ENCODE peak calls at places on chromosome 17, in eight cellular contexts. S is A673; R is OCI-LY7; O is psoas muscle; J is mesenchymal stem cell; W is hepatocyte; B is CD8-positive, alpha-beta memory T cell; K is left lung. D is an unnamed sample. For H3K4me1, the result is how much of the 10 kb centered on the place peaks cover.

GRCh38 chr17:1714980-1715802 is 5.0 kb upstream of the TLCD2 start:
- DNase-seq in S (peak), R (no peak), O (peak), J (peak), W (peak), B (no peak), K (peak), D (peak)

GRCh38 chr17:39761861-39762496 is 24.2 kb downstream of the GRB7 start:
- DNase-seq in S (no peak), R (no peak), O (no peak), J (no peak), W (no peak), B (no peak), K (no peak), D (no peak)

GRCh38 chr17:13014801-13015200 is 3.0 kb downstream of the ELAC2 start:
- DNase-seq in S (no peak), R (no peak), O (no peak), J (no peak), W (no peak), B (no peak), K (no peak), D (no peak)

GRCh38 chr17:70353408-70354092 is 184.2 kb downstream of the KCNJ2 start:
- DNase-seq in S (no peak), R (no peak), O (no peak), J (no peak), W (no peak), B (no peak), K (no peak), D (no peak)

GRCh38 chr17:46192484-46193245 is 564 bp downstream of the KANSL1 start:
- DNase-seq in S (peak), R (peak), O (peak), J (peak), W (peak), B (peak), K (peak), D (peak)

GRCh38 chr17:45775576-45776011 is 8.5 kb upstream of the CRHR1 start:
- DNase-seq in S (no peak), R (no peak), O (peak), J (no peak), W (no peak), B (no peak), K (no peak), D (peak)

GRCh38 chr17:46950615-46950996 is 27.6 kb downstream of the GOSR2 start:
- DNase-seq in S (no peak), R (no peak), O (no peak), J (no peak), W (no peak), B (no peak), K (no peak), D (no peak)

GRCh38 chr17:82775033-82775823 is 23.4 kb downstream of the TBCD start:
- DNase-seq in S (peak), R (peak), O (peak), J (peak), W (peak), B (peak), K (peak), D (peak)

GRCh38 chr17:82664276-82664575 is 16.0 kb upstream of the WDR45B start:
- DNase-seq in S (no peak), R (no peak), O (peak), J (no peak), W (no peak), B (no peak), K (no peak), D (peak)

GRCh38 chr17:76772842-76773521 is 35.1 kb downstream of the MFSD11 start:
- DNase-seq in S (peak), R (peak), O (no peak), J (peak), W (peak), B (peak), K (peak), D (peak)

GRCh38 chr17:71922439-71922838 is 198.4 kb upstream of the SOX9 start:
- DNase-seq in S (no peak), R (no peak), O (no peak), J (peak), W (peak), B (no peak), K (no peak), D (no peak)

GRCh38 chr17:3976675-3977171 is 12.5 kb upstream of the ATP2A3 start:
- DNase-seq in S (no peak), R (no peak), O (peak), J (no peak), W (no peak), B (no peak), K (peak), D (peak)

GRCh38 chr17:4166419-4166818 is 23.4 kb downstream of the CYB5D2 start:
- DNase-seq in S (no peak), R (no peak), O (no peak), J (no peak), W (no peak), B (no peak), K (no peak), D (no peak)

GRCh38 chr17:3015890-3016289 is 47.5 kb downstream of the OR1D5 start:
- DNase-seq in S (no peak), R (no peak), O (no peak), J (no peak), W (no peak), B (no peak), K (no peak), D (no peak)

GRCh38 chr17:40937384-40937819 is at the start of gene KRT23:
- DNase-seq in S (no peak), R (no peak), O (no peak), J (no peak), W (no peak), B (no peak), K (no peak), D (no peak)

GRCh38 chr17:32269377-32269776 is 3.7 kb downstream of the RHBDL3 start:
- DNase-seq in S (no peak), R (no peak), O (no peak), J (no peak), W (no peak), B (no peak), K (no peak), D (no peak)

GRCh38 chr17:63704259-63704576 is 4.3 kb upstream of the LIMD2 start:
- DNase-seq in S (no peak), R (no peak), O (no peak), J (no peak), W (no peak), B (no peak), K (no peak), D (no peak)

GRCh38 chr17:82648761-82649474 is 674 bp upstream of the WDR45B start:
- DNase-seq in S (peak), R (peak), O (peak), J (peak), W (no peak), B (no peak), K (peak), D (peak)

GRCh38 chr17:8359769-8360168 is 16.7 kb downstream of the KRABD2 start:
- DNase-seq in S (peak), R (no peak), O (no peak), J (peak), W (no peak), B (no peak), K (no peak), D (no peak)

GRCh38 chr17:15133143-15133542 is 132.0 kb downstream of the PMP22 start:
- DNase-seq in S (no peak), R (no peak), O (no peak), J (no peak), W (no peak), B (no peak), K (no peak), D (no peak)

GRCh38 chr17:45770632-45771472 is 13.3 kb upstream of the CRHR1 start:
- DNase-seq in S (no peak), R (no peak), O (no peak), J (no peak), W (no peak), B (no peak), K (no peak), D (no peak)

GRCh38 chr17:80724723-80725388 is 180.2 kb downstream of the RPTOR start:
- DNase-seq in S (peak), R (no peak), O (peak), J (peak), W (peak), B (no peak), K (no peak), D (no peak)

GRCh38 chr17:72122336-72122667 is 1.5 kb downstream of the SOX9 start:
- DNase-seq in S (no peak), R (no peak), O (no peak), J (no peak), W (no peak), B (no peak), K (no peak), D (no peak)

GRCh38 chr17:63286254-63286653 is 159.9 kb downstream of the CYB561 start:
- DNase-seq in S (no peak), R (no peak), O (no peak), J (no peak), W (no peak), B (no peak), K (no peak), D (no peak)

GRCh38 chr17:32819035-32819434 is 57.9 kb downstream of the MYO1D start:
- DNase-seq in S (no peak), R (no peak), O (no peak), J (no peak), W (no peak), B (no peak), K (no peak), D (no peak)

GRCh38 chr17:4796550-4796915 is 569 bp downstream of the PSMB6 start:
- DNase-seq in S (peak), R (no peak), O (peak), J (peak), W (peak), B (no peak), K (no peak), D (no peak)

GRCh38 chr17:61444831-61445230 is 7.4 kb upstream of the TBX4 start:
- DNase-seq in S (no peak), R (no peak), O (no peak), J (peak), W (peak), B (no peak), K (no peak), D (no peak)

GRCh38 chr17:82153745-82154375 is 55.8 kb upstream of the FASN start:
- DNase-seq in S (peak), R (peak), O (peak), J (peak), W (peak), B (peak), K (peak), D (peak)

GRCh38 chr17:47687748-47688147 is 6.2 kb upstream of the TBKBP1 start:
- DNase-seq in S (no peak), R (no peak), O (no peak), J (peak), W (no peak), B (no peak), K (no peak), D (no peak)

GRCh38 chr17:75087558-75088453 is at the start of gene SLC16A5:
- DNase-seq in S (peak), R (no peak), O (peak), J (peak), W (peak), B (peak), K (peak), D (peak)

GRCh38 chr17:76872874-76873221 is 4.6 kb downstream of the MGAT5B start:
- DNase-seq in S (no peak), R (no peak), O (no peak), J (no peak), W (no peak), B (no peak), K (no peak), D (no peak)

GRCh38 chr17:68955181-68955841 is at the start of gene ABCA8:
- DNase-seq in S (peak), R (no peak), O (no peak), J (peak), W (no peak), B (no peak), K (no peak), D (no peak)

DNA sequence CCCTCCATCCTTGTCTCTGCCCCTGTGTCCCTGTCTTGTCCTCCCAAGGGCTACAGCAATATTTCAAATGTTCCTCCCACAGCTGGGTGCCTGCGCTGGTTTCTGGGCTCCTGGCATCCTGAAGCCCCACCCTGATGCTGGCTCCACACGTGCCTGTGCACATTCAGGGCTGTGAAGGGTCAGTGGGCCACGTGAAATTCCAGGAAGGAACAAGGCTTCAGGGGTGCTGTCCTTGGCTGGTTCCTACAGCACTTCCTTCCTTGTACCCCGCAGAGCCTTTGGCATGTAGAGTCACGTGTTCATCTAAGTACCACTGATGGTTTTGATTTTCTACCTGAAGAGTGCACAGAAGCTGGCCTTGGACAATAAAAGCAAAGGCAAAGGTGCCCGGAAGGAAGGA is 57.7 kb upstream of the NLK start:
- DNase-seq in S (peak), R (no peak), O (peak), J (no peak), W (no peak), B (no peak), K (no peak), D (no peak)
- H3K4me3 ChIP-seq in S (peak), R (no peak), O (no peak), J (no peak), W (no peak), B (no peak), K (no peak), D (no peak)

DNA sequence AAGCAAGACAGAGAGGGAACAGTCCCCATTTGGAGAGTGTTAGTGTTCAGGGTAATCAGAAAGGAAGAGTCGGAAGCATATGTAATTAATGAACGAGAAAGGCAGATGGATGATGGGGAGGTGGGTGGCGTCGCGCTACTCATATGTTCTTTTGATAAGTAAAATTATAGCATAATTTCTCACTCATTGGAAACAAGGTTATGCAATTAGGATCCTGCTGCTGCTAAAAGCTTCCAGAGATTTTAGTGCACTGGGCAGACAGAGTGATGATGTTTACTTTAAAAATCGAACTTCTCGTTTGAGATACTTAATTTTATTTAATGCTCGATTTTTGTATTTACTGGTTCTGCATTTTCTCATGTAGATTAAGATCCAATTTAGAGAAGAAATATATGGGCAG is 96.2 kb downstream of the PRKCA start:
- DNase-seq in S (no peak), R (no peak), O (no peak), J (no peak), W (no peak), B (no peak), K (no peak), D (no peak)
- H3K4me1 ChIP-seq in S (under half), R (under half), O (under half), J (under half), W (under half), B (half or more), K (under half), D (under half)

GRCh38 chr17:78676415-78677302 is 99.5 kb upstream of the DNAH17 start:
- DNase-seq in S (no peak), R (no peak), O (no peak), J (no peak), W (no peak), B (no peak), K (peak), D (peak)

GRCh38 chr17:78674156-78674555 is 97.0 kb upstream of the DNAH17 start:
- DNase-seq in S (no peak), R (no peak), O (no peak), J (no peak), W (no peak), B (no peak), K (no peak), D (peak)

GRCh38 chr17:78675316-78675616 is 98.1 kb upstream of the DNAH17 start:
- DNase-seq in S (no peak), R (no peak), O (no peak), J (no peak), W (no peak), B (no peak), K (no peak), D (no peak)

GRCh38 chr17:78674595-78675315 is 97.6 kb upstream of the DNAH17 start:
- DNase-seq in S (peak), R (no peak), O (no peak), J (no peak), W (no peak), B (no peak), K (no peak), D (peak)

GRCh38 chr17:78675836-78676235 is 98.6 kb upstream of the DNAH17 start:
- DNase-seq in S (no peak), R (no peak), O (no peak), J (no peak), W (no peak), B (no peak), K (peak), D (peak)
- H3K27ac ChIP-seq in S (no peak), R (no peak), O (peak), J (no peak), W (no peak), B (no peak), K (no peak), D (no peak)

GRCh38 chr17:21463779-21464407 is 87.7 kb downstream of the KCNJ12 start:
- DNase-seq in S (no peak), R (no peak), O (no peak), J (no peak), W (peak), B (no peak), K (no peak), D (no peak)

GRCh38 chr17:21464611-21465021 is 88.5 kb downstream of the KCNJ12 start:
- DNase-seq in S (no peak), R (no peak), O (no peak), J (no peak), W (no peak), B (no peak), K (no peak), D (no peak)

GRCh38 chr17:21460358-21460757 is 84.2 kb downstream of the KCNJ12 start:
- DNase-seq in S (no peak), R (no peak), O (no peak), J (peak), W (no peak), B (no peak), K (no peak), D (no peak)

GRCh38 chr17:21462259-21462658 is 86.1 kb downstream of the KCNJ12 start:
- DNase-seq in S (no peak), R (no peak), O (no peak), J (no peak), W (no peak), B (no peak), K (no peak), D (no peak)

DNA sequence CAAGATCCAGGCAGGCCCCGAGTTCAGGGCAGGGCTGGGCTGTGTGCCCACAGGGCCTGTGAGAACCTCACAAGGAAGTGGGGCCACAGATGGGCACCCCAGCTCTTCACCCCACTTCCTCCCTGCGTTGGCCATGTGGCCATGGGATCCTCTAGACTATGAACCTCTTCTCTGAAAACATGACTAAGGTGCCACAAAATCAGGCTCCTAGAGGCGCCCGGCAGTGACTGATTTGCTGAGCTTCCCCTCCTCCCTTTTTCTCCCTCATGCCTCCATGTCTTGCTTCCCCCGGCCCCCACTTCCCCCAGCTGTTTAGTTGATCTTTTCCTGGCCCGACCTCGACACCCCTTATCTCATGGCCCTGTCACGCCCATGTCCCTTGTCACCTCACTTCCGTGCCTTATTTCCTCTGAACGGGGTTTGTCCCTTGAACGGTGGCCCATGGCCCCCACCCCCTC is 87.1 kb downstream of the KCNJ12 start:
- DNase-seq in S (no peak), R (no peak), O (no peak), J (no peak), W (no peak), B (no peak), K (no peak), D (no peak)
- H3K4me3 ChIP-seq in S (no peak), R (no peak), O (no peak), J (no peak), W (no peak), B (no peak), K (no peak), D (no peak)

GRCh38 chr17:50422738-50423137 is 3.3 kb upstream of the ACSF2 start:
- DNase-seq in S (no peak), R (no peak), O (no peak), J (no peak), W (no peak), B (no peak), K (no peak), D (no peak)
- H3K4me1 ChIP-seq in S (under half), R (under half), O (under half), J (under half), W (under half), B (under half), K (under half), D (under half)

GRCh38 chr17:37490638-37491614 is 1.2 kb downstream of the DUSP14 start:
- DNase-seq in S (peak), R (peak), O (peak), J (peak), W (peak), B (no peak), K (peak), D (peak)

GRCh38 chr17:37493249-37494027 is 3.7 kb downstream of the DUSP14 start:
- DNase-seq in S (no peak), R (no peak), O (no peak), J (peak), W (no peak), B (no peak), K (no peak), D (no peak)

GRCh38 chr17:37490022-37490587 is 414 bp downstream of the DUSP14 start:
- DNase-seq in S (peak), R (peak), O (peak), J (peak), W (peak), B (peak), K (peak), D (peak)

GRCh38 chr17:37494401-37494831 is 4.7 kb downstream of the DUSP14 start:
- DNase-seq in S (no peak), R (no peak), O (no peak), J (peak), W (no peak), B (no peak), K (no peak), D (no peak)

DNA sequence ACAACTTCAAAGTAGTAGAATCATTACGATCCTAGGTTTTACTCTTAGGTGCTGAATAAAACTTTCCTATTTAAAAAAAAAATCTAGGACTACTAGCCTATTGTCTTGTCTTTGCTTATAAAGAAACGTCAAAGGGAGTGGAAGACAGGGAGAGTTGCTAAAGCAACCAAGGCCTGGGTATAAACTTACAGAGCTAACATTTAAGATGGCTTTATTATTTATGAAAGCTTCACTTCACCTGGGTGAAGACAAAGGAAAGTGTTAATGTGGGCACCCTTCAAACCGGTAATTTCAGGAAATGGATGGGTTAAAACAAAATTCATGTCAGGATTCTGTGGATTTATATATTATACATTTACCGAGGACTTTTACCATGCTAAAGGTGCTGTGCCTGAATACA is 2.5 kb downstream of the DUSP14 start:
- DNase-seq in S (no peak), R (no peak), O (no peak), J (peak), W (no peak), B (no peak), K (no peak), D (no peak)
- H3K27ac ChIP-seq in S (no peak), R (no peak), O (peak), J (no peak), W (peak), B (no peak), K (no peak), D (no peak)